ENCODE peak calls at places on chromosomes 11 and 22, in five cellular contexts. One of them, this sample, is unnamed.

GRCh38 chr11:56188602-56189001 is 12.2 kb downstream of the OR5J2 start:
- DNase-seq in NB4: no peak
- DNase-seq in heart left ventricle: no peak
- DNase-seq in lower lobe of right lung: no peak
- DNase-seq in PC-3: no peak
- DNase-seq in this sample: no peak

GRCh38 chr11:126361400-126361799 is 5.9 kb downstream of the ST3GAL4 start:
- DNase-seq in NB4: no peak
- DNase-seq in heart left ventricle: no peak
- DNase-seq in lower lobe of right lung: no peak
- DNase-seq in PC-3: no peak
- DNase-seq in this sample: no peak

GRCh38 chr22:47195676-47196492 is 433.4 kb downstream of the TBC1D22A start:
- DNase-seq in NB4: no peak
- DNase-seq in heart left ventricle: peak
- DNase-seq in lower lobe of right lung: peak
- DNase-seq in PC-3: peak
- DNase-seq in this sample: no peak

GRCh38 chr22:43176090-43176489 is 10.8 kb downstream of the TTLL12 start:
- DNase-seq in NB4: no peak
- DNase-seq in heart left ventricle: peak
- DNase-seq in lower lobe of right lung: no peak
- DNase-seq in PC-3: no peak
- DNase-seq in this sample: no peak

GRCh38 chr11:10255388-10256125 is 38.5 kb downstream of the SBF2 start:
- DNase-seq in NB4: peak
- DNase-seq in heart left ventricle: no peak
- DNase-seq in lower lobe of right lung: no peak
- DNase-seq in PC-3: no peak
- DNase-seq in this sample: no peak

GRCh38 chr22:43951966-43952365 is 3.3 kb upstream of the SAMM50 start:
- DNase-seq in NB4: no peak
- DNase-seq in heart left ventricle: no peak
- DNase-seq in lower lobe of right lung: no peak
- DNase-seq in PC-3: no peak
- DNase-seq in this sample: no peak

GRCh38 chr11:63608353-63609345 is 5.6 kb downstream of the PLAAT3 start:
- DNase-seq in NB4: no peak
- DNase-seq in heart left ventricle: no peak
- DNase-seq in lower lobe of right lung: no peak
- DNase-seq in PC-3: no peak
- DNase-seq in this sample: peak

GRCh38 chr11:65432133-65432650 is 9.6 kb downstream of the NEAT1 start:
- DNase-seq in NB4: no peak
- DNase-seq in heart left ventricle: no peak
- DNase-seq in lower lobe of right lung: no peak
- DNase-seq in PC-3: no peak
- DNase-seq in this sample: no peak

GRCh38 chr11:3747704-3748103 is 49.6 kb downstream of the NUP98 start:
- DNase-seq in NB4: peak
- DNase-seq in heart left ventricle: no peak
- DNase-seq in lower lobe of right lung: no peak
- DNase-seq in PC-3: peak
- DNase-seq in this sample: no peak

GRCh38 chr11:27697679-27698275 is 2.5 kb downstream of the BDNF start:
- DNase-seq in NB4: no peak
- DNase-seq in heart left ventricle: no peak
- DNase-seq in lower lobe of right lung: no peak
- DNase-seq in PC-3: no peak
- DNase-seq in this sample: no peak

GRCh38 chr11:34407121-34407813 is 31.5 kb upstream of the CAT start:
- DNase-seq in NB4: no peak
- DNase-seq in heart left ventricle: no peak
- DNase-seq in lower lobe of right lung: no peak
- DNase-seq in PC-3: peak
- DNase-seq in this sample: no peak

GRCh38 chr11:59263225-59263894 is 50.6 kb upstream of the MPEG1 start:
- DNase-seq in NB4: peak
- DNase-seq in heart left ventricle: no peak
- DNase-seq in lower lobe of right lung: no peak
- DNase-seq in PC-3: peak
- DNase-seq in this sample: no peak

GRCh38 chr11:104164028-104164520 is at the start of gene PDGFD:
- DNase-seq in NB4: peak
- DNase-seq in heart left ventricle: peak
- DNase-seq in lower lobe of right lung: peak
- DNase-seq in PC-3: peak
- DNase-seq in this sample: peak

GRCh38 chr22:24247564-24248344 is 2.9 kb upstream of the GGT5 start:
- DNase-seq in NB4: peak
- DNase-seq in heart left ventricle: peak
- DNase-seq in lower lobe of right lung: peak
- DNase-seq in PC-3: peak
- DNase-seq in this sample: peak

GRCh38 chr11:3971756-3972404 is 116.4 kb downstream of the STIM1 start:
- DNase-seq in NB4: peak
- DNase-seq in heart left ventricle: no peak
- DNase-seq in lower lobe of right lung: no peak
- DNase-seq in PC-3: peak
- DNase-seq in this sample: no peak

GRCh38 chr11:31656051-31656450 is 146.5 kb downstream of the ELP4 start:
- DNase-seq in NB4: no peak
- DNase-seq in heart left ventricle: no peak
- DNase-seq in lower lobe of right lung: no peak
- DNase-seq in PC-3: peak
- DNase-seq in this sample: no peak

GRCh38 chr11:14969922-14970323 is 2.2 kb downstream of the CALCA start:
- DNase-seq in NB4: peak
- DNase-seq in heart left ventricle: peak
- DNase-seq in lower lobe of right lung: no peak
- DNase-seq in PC-3: peak
- DNase-seq in this sample: no peak

GRCh38 chr22:44730490-44731356 is 21.7 kb upstream of the ARHGAP8 start:
- DNase-seq in NB4: no peak
- DNase-seq in heart left ventricle: no peak
- DNase-seq in lower lobe of right lung: no peak
- DNase-seq in PC-3: no peak
- DNase-seq in this sample: no peak

DNA sequence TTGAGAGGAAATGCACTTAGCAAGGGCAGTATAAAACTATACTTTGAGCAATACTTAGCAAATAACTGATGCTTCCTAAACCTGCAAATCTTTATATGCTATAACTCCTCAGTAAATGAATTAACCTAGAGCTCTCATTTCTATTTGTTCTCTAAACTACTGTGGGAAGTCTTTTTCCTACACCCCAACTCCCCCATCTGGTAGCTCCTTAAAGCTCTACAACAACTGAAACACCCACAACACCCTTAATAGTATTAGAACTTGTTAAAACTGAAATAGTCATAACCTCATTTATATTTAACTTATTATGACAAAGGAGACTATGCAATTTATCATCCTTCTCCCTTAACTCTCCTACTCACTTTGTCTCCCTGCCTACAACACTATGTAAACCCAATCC is 43.4 kb downstream of the GUCY1A2 start:
- DNase-seq in NB4: no peak
- DNase-seq in heart left ventricle: no peak
- DNase-seq in lower lobe of right lung: no peak
- DNase-seq in PC-3: no peak
- DNase-seq in this sample: no peak
- TF ChIP-seq CTCF in NB4: no peak
- TF ChIP-seq CTCF in heart left ventricle: no peak
- TF ChIP-seq CTCF in lower lobe of right lung: no peak
- TF ChIP-seq CTCF in PC-3: no peak
- TF ChIP-seq CTCF in this sample: no peak

GRCh38 chr11:33388793-33389525 is 131.8 kb downstream of the HIPK3 start:
- DNase-seq in NB4: no peak
- DNase-seq in heart left ventricle: no peak
- DNase-seq in lower lobe of right lung: no peak
- DNase-seq in PC-3: no peak
- DNase-seq in this sample: no peak
- H3K4me3 ChIP-seq in NB4: no peak
- H3K4me3 ChIP-seq in heart left ventricle: no peak
- H3K4me3 ChIP-seq in lower lobe of right lung: no peak
- H3K4me3 ChIP-seq in PC-3: no peak
- H3K4me3 ChIP-seq in this sample: no peak

GRCh38 chr22:31150615-31151014 is 9.4 kb upstream of the RNF185 start:
- DNase-seq in NB4: no peak
- DNase-seq in heart left ventricle: no peak
- DNase-seq in lower lobe of right lung: no peak
- DNase-seq in PC-3: peak
- DNase-seq in this sample: no peak
- TF ChIP-seq CTCF in NB4: peak
- TF ChIP-seq CTCF in heart left ventricle: no peak
- TF ChIP-seq CTCF in lower lobe of right lung: no peak
- TF ChIP-seq CTCF in PC-3: peak
- TF ChIP-seq CTCF in this sample: peak

DNA sequence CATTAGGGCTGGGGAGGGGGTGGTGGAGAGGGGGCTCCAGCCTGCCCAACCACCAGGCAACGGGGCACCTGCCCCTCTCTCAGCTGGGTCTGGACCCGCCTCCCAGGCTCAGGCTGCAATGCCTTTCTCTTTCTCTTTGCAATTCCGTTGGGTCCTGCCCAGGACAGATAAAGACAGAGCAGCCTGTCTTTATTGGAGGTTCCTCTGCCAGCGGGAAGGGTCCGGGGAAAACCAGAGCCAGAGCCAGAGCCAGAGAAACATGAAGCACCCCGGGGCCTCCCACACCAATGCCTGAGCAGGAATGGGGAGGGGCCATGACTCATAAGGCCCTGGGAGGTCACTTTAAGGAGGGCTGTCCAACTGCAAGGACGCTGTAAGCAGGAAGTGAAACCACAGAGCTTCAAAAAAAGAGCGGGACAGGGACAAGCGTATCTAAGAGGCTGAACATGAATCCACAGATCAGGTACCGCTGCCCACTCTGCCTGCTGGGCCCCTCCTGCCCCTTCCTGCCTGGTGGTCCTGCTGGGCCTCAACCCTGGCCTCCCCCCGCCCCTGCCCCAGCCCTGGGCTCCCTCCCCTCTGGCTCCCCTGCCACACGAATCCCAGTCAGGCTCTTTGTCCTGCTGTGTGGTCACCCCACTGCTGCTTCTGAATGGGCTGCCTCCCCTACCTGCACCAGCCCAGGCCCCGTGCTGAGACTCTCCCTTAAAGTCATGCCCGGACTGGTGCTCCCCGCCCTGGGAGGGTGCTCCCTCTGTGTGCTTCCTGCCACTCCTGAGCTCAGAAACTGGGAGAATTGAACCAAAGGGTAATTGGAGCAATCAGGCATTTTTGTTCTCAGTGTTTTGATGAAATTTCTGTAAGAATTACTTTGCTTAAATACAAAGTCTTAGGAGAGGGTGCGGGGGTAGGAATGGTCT is at the start of gene APOBEC3B:
- DNase-seq in NB4: peak
- DNase-seq in heart left ventricle: peak
- DNase-seq in lower lobe of right lung: peak
- DNase-seq in PC-3: peak
- DNase-seq in this sample: peak
- H3K4me3 ChIP-seq in NB4: peak
- H3K4me3 ChIP-seq in heart left ventricle: no peak
- H3K4me3 ChIP-seq in lower lobe of right lung: peak
- H3K4me3 ChIP-seq in PC-3: peak
- H3K4me3 ChIP-seq in this sample: peak

GRCh38 chr11:1402776-1403620 is 13.3 kb downstream of the BRSK2 start:
- DNase-seq in NB4: peak
- DNase-seq in heart left ventricle: peak
- DNase-seq in lower lobe of right lung: no peak
- DNase-seq in PC-3: no peak
- DNase-seq in this sample: no peak
- TF ChIP-seq CTCF in NB4: no peak
- TF ChIP-seq CTCF in heart left ventricle: no peak
- TF ChIP-seq CTCF in lower lobe of right lung: no peak
- TF ChIP-seq CTCF in PC-3: no peak
- TF ChIP-seq CTCF in this sample: no peak

DNA sequence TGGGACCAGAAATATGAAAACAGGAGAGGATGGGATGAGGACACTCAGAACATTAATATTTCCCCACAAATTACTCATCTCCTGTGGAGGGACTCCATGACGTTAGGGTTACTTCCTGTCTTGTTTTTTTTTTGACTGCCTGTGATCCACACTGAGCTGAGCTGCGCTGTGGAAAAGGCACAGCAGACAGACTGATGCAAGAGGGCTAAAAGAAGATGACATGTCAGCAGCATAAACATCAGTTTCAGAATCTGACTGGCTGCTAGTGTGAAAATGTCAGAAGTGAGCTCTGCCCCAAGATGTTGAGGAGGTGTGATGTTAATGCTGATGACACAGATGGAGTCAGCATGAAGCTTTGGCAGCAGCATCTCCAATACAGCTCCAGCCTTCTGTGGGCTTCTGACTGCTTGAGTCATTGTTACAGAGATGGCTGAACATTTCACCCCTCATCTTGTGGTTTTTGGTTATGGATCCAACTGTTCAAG is 286.8 kb downstream of the BLID start:
- DNase-seq in NB4: peak
- DNase-seq in heart left ventricle: no peak
- DNase-seq in lower lobe of right lung: no peak
- DNase-seq in PC-3: peak
- DNase-seq in this sample: peak
- H3K4me3 ChIP-seq in NB4: no peak
- H3K4me3 ChIP-seq in heart left ventricle: no peak
- H3K4me3 ChIP-seq in lower lobe of right lung: no peak
- H3K4me3 ChIP-seq in PC-3: no peak
- H3K4me3 ChIP-seq in this sample: no peak

GRCh38 chr11:35712533-35712932 is 50.0 kb downstream of the TRIM44 start:
- DNase-seq in NB4: no peak
- DNase-seq in heart left ventricle: no peak
- DNase-seq in lower lobe of right lung: no peak
- DNase-seq in PC-3: no peak
- DNase-seq in this sample: no peak

GRCh38 chr11:35714882-35715612 is 52.5 kb downstream of the TRIM44 start:
- DNase-seq in NB4: no peak
- DNase-seq in heart left ventricle: no peak
- DNase-seq in lower lobe of right lung: no peak
- DNase-seq in PC-3: peak
- DNase-seq in this sample: no peak

GRCh38 chr11:35715649-35716048 is 53.1 kb downstream of the TRIM44 start:
- DNase-seq in NB4: no peak
- DNase-seq in heart left ventricle: no peak
- DNase-seq in lower lobe of right lung: no peak
- DNase-seq in PC-3: no peak
- DNase-seq in this sample: no peak

GRCh38 chr11:35717520-35717919 is 54.9 kb downstream of the TRIM44 start:
- DNase-seq in NB4: no peak
- DNase-seq in heart left ventricle: no peak
- DNase-seq in lower lobe of right lung: no peak
- DNase-seq in PC-3: no peak
- DNase-seq in this sample: no peak

GRCh38 chr11:35717043-35717442 is 54.5 kb downstream of the TRIM44 start:
- DNase-seq in NB4: no peak
- DNase-seq in heart left ventricle: no peak
- DNase-seq in lower lobe of right lung: no peak
- DNase-seq in PC-3: peak
- DNase-seq in this sample: no peak
- TF ChIP-seq CTCF in NB4: no peak
- TF ChIP-seq CTCF in heart left ventricle: no peak
- TF ChIP-seq CTCF in lower lobe of right lung: no peak
- TF ChIP-seq CTCF in PC-3: peak
- TF ChIP-seq CTCF in this sample: no peak

This sample was measured in astrocyte of the cerebellum.